ENCODE peak calls at places on chromosomes 4 and X, in four cellular contexts. B, Y, U and X are unnamed samples.

GRCh38 chrX:72532371-72532770 is 40.3 kb downstream of the HDAC8 start:
- DNase-seq in B (no peak), Y (peak), U (no peak), X (no peak)

GRCh38 chr4:33996075-33996718 is 2248.1 kb downstream of the ARAP2 start:
- DNase-seq in B (no peak), Y (no peak), U (no peak), X (peak)

GRCh38 chr4:84563002-84563401 is 19.9 kb upstream of the CDS1 start:
- DNase-seq in B (no peak), Y (no peak), U (no peak), X (no peak)

GRCh38 chr4:143382539-143382938 is 45.9 kb downstream of the GAB1 start:
- DNase-seq in B (no peak), Y (no peak), U (no peak), X (no peak)

GRCh38 chrX:115598556-115598955 is 37.6 kb downstream of the PLS3 start:
- DNase-seq in B (no peak), Y (no peak), U (no peak), X (no peak)

GRCh38 chr4:8911311-8912088 is 39.9 kb upstream of the HMX1 start:
- DNase-seq in B (no peak), Y (no peak), U (no peak), X (no peak)

GRCh38 chr4:151114986-151115385 is 15.6 kb downstream of the RPS3A start:
- DNase-seq in B (no peak), Y (no peak), U (no peak), X (no peak)

GRCh38 chrX:57172544-57172943 is 35.3 kb upstream of the SPIN2A start:
- DNase-seq in B (no peak), Y (no peak), U (no peak), X (no peak)

GRCh38 chr4:143700060-143700419 is 435 bp downstream of the FREM3 start:
- DNase-seq in B (no peak), Y (no peak), U (no peak), X (no peak)

GRCh38 chrX:23844502-23845138 is 61.6 kb downstream of the SAT1 start:
- DNase-seq in B (no peak), Y (peak), U (peak), X (no peak)

GRCh38 chrX:66677430-66677829 is 38.6 kb upstream of the EDA2R start:
- DNase-seq in B (no peak), Y (no peak), U (no peak), X (no peak)

GRCh38 chr4:11908712-11909111 is 480.0 kb upstream of the HS3ST1 start:
- DNase-seq in B (no peak), Y (no peak), U (no peak), X (no peak)

GRCh38 chr4:72743078-72743477 is 174.1 kb upstream of the ADAMTS3 start:
- DNase-seq in B (no peak), Y (peak), U (no peak), X (no peak)

GRCh38 chrX:110167952-110168451 is 149.9 kb downstream of the AMMECR1 start:
- DNase-seq in B (no peak), Y (peak), U (no peak), X (no peak)

GRCh38 chr4:951594-952468 is 19.6 kb downstream of the TMEM175 start:
- DNase-seq in B (no peak), Y (no peak), U (no peak), X (no peak)

GRCh38 chr4:2958446-2958845 is 4.8 kb downstream of the NOP14 start:
- DNase-seq in B (no peak), Y (no peak), U (no peak), X (no peak)

GRCh38 chr4:68905598-68906237 is 45.9 kb downstream of the UGT2A3 start:
- DNase-seq in B (no peak), Y (no peak), U (no peak), X (no peak)

GRCh38 chr4:159434496-159435241 is 331.8 kb downstream of the RAPGEF2 start:
- DNase-seq in B (no peak), Y (no peak), U (no peak), X (no peak)

GRCh38 chrX:13652256-13653021 is 502 bp upstream of the TCEANC start:
- DNase-seq in B (peak), Y (peak), U (no peak), X (no peak)

GRCh38 chr4:173073939-173074500 is 94.6 kb upstream of the GALNT7 start:
- DNase-seq in B (no peak), Y (no peak), U (no peak), X (peak)

GRCh38 chrX:140723251-140723650 is 13.7 kb downstream of the LINC00632 start:
- DNase-seq in B (no peak), Y (no peak), U (no peak), X (no peak)

GRCh38 chrX:30679369-30679768 is 26.1 kb downstream of the GK start:
- DNase-seq in B (no peak), Y (no peak), U (peak), X (no peak)

GRCh38 chr4:174604198-174604597 is 81.9 kb upstream of the HPGD start:
- DNase-seq in B (no peak), Y (peak), U (no peak), X (no peak)

GRCh38 chr4:155758500-155759371 is at the start of gene GUCY1B1:
- DNase-seq in B (no peak), Y (peak), U (no peak), X (peak)

GRCh38 chr4:8538076-8538702 is 42.0 kb upstream of the GPR78 start:
- DNase-seq in B (no peak), Y (no peak), U (no peak), X (no peak)

GRCh38 chrX:154458116-154458953 is at the start of gene PLXNA3:
- DNase-seq in B (no peak), Y (peak), U (no peak), X (no peak)

GRCh38 chr4:74805601-74806000 is 11.3 kb upstream of the BTC start:
- DNase-seq in B (peak), Y (no peak), U (peak), X (no peak)

GRCh38 chr4:147933316-147933715 is 201.4 kb downstream of the ARHGAP10 start:
- DNase-seq in B (no peak), Y (no peak), U (no peak), X (no peak)

GRCh38 chrX:70087857-70088256 is 25.6 kb downstream of the OTUD6A start:
- DNase-seq in B (no peak), Y (no peak), U (no peak), X (no peak)

GRCh38 chr4:109554971-109555370 is 5.1 kb upstream of the MCUB start:
- DNase-seq in B (no peak), Y (no peak), U (no peak), X (no peak)

GRCh38 chrX:46750829-46751228 is 8.1 kb downstream of the SLC9A7 start:
- DNase-seq in B (no peak), Y (no peak), U (no peak), X (no peak)

GRCh38 chrX:133923113-133923512 is 62.3 kb downstream of the GPC3 start:
- DNase-seq in B (no peak), Y (no peak), U (no peak), X (no peak)

GRCh38 chr4:62023633-62024032 is 823.5 kb downstream of the ADGRL3 start:
- DNase-seq in B (no peak), Y (no peak), U (no peak), X (no peak)

GRCh38 chr4:145679520-145679919 is 426 bp upstream of the C4orf51 start:
- DNase-seq in B (peak), Y (no peak), U (peak), X (no peak)

GRCh38 chrX:29553542-29553941 is 661.8 kb upstream of the MAGEB2 start:
- DNase-seq in B (no peak), Y (no peak), U (no peak), X (no peak)

GRCh38 chrX:131802836-131803626 is 220.1 kb upstream of the STK26 start:
- DNase-seq in B (no peak), Y (peak), U (no peak), X (no peak)
- TF ChIP-seq YY1 in B (no peak), Y (no peak), U (no peak), X (no peak)

DNA sequence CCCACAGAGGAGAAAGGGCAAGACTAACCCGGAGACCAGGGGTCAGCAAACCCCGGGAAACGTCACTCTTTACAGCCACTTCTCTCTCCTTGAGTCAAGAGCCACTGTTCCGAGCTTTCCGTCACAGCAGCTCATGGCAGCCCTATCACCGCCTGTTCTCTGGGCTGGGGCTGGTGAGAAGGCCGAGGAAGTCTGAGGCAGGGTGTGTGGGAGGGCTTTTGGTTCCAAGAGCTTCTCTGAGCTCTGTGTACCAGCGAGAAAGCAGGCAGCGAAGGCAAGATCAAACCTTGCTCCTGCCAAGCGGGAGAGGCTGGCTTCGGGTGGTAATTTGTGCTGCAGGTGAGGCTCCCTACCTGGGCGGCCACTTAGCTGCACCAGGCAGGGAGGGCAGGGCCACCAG is 41.7 kb downstream of the DCTD start:
- DNase-seq in B (no peak), Y (no peak), U (no peak), X (no peak)
- TF ChIP-seq YY1 in B (no peak), Y (no peak), U (no peak), X (no peak)

GRCh38 chr4:6147441-6147840 is 52.9 kb downstream of the JAKMIP1 start:
- DNase-seq in B (no peak), Y (no peak), U (no peak), X (no peak)

GRCh38 chr4:6148506-6149205 is 51.7 kb downstream of the JAKMIP1 start:
- DNase-seq in B (no peak), Y (no peak), U (no peak), X (no peak)

GRCh38 chr4:6152879-6153705 is 47.3 kb downstream of the JAKMIP1 start:
- DNase-seq in B (no peak), Y (no peak), U (no peak), X (no peak)

GRCh38 chr4:6153874-6154273 is 46.5 kb downstream of the JAKMIP1 start:
- DNase-seq in B (no peak), Y (no peak), U (no peak), X (no peak)

DNA sequence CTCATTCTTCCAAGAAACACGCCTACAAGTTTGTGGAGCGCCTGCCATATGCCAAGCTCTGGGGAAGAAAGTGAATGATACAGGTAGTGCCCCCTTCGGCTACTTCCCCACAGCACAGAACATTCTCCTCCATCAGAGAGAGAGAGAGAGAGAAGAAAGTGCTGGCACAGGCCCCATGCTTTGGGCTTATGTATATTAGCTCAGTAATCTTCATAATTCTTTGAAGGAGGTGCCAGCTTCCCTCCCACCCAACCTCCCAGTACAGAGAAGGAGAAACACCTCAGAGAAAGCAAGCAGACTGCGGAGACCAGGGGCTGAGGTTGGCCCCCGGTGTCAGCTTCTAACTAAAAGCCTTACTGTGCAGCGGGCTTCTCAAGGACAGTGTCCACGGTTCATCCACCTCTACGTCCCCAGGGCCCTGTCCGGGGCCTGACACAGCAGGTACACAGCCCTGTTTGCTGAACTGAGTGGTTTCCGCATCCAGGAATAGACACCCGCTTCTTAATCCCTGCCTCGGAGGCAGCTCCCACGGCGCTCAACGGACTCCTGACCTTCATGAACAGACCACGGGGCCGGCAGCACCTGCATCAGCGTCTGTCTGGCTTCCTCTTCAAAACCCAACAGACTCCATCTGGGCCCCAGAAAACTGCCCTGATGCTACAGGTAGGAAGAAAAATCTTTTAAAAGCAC is 50.2 kb downstream of the JAKMIP1 start:
- DNase-seq in B (no peak), Y (no peak), U (no peak), X (no peak)
- TF ChIP-seq YY1 in B (no peak), Y (no peak), U (no peak), X (no peak)

DNA sequence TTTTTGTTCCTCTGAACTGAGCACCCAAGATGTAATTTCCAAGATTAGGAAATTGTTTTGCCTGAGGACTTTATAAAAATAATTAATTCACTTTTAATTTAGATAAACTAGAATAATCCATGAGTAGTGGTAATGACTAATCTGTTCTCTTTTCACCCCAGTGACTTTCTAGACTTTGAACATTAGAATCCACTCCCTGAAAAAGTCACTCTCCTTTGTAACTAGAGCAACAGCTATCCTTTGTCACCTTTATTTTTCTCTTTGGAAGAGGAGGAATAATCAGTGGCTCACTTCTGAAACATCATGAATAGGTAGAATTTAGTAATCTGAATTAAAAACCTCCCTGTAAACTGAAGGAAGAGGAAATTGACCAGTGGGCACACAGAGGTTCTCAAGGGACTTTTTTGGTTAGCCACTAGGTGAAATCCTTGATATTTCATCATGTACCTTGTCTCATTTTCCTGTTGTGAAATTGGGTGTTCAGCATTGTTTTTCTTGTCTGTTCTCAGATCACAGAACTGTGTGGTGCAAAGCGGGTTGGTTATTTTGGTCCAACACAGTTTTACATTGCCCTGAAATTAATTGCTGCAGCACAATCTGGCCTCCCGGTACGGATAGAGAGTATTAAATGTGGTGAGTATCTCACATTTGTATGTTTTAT is 59.4 kb downstream of the REPS2 start:
- DNase-seq in B (no peak), Y (no peak), U (no peak), X (no peak)
- TF ChIP-seq YY1 in B (no peak), Y (no peak), U (no peak), X (no peak)

GRCh38 chrX:118272237-118272636 is 73.7 kb upstream of the WDR44 start:
- DNase-seq in B (no peak), Y (no peak), U (no peak), X (no peak)
- TF ChIP-seq YY1 in B (no peak), Y (no peak), U (no peak), X (no peak)

GRCh38 chr4:41359836-41360213 is 103.1 kb downstream of the UCHL1 start:
- DNase-seq in B (no peak), Y (no peak), U (no peak), X (no peak)
- TF ChIP-seq YY1 in B (no peak), Y (no peak), U (no peak), X (no peak)

DNA sequence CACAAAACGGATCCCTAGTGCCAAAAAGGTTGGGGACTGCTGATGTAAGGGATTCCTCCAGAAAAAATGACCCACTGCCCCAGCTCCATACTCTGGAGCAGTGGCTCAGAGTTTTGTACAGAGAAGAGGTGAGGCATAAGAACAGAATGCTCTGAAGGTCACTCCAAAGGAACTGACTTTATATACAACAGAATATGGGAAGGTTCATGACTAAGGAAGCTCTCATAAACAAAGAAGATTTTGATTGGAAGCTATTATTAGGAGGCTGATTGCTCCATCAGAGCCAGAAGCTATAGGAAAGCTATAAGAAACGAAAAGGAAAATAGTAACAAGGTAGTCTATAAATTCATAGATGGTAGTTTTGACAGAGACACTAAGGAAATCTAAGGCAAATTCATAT is 203.1 kb downstream of the SLC7A11 start:
- DNase-seq in B (no peak), Y (no peak), U (no peak), X (no peak)
- TF ChIP-seq YY1 in B (no peak), Y (no peak), U (no peak), X (no peak)

GRCh38 chr4:52861879-52862604 is at the start of gene RASL11B:
- DNase-seq in B (peak), Y (peak), U (peak), X (peak)
- TF ChIP-seq YY1 in B (no peak), Y (peak), U (no peak), X (no peak)

DNA sequence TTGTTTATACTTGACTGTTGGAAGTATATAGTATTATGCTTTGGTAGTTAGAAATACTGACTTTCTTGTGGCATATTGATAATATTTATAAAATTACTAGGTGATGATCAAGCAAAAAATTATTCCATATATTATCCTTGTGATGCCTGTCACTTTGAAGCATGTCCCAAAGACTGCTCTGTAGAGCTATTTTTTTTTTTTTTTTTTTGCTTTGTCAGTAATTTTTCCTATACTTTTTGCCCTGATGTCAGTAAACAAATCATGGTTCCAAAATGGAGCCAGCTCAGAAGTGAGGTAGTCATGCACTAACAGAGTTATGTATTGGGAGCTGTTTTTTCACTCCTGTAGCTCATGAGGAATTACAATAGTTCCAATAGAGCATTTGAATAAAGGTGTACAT is 11.2 kb downstream of the WWC2 start:
- DNase-seq in B (no peak), Y (no peak), U (no peak), X (no peak)
- TF ChIP-seq YY1 in B (no peak), Y (no peak), U (no peak), X (no peak)